ENCODE peak calls at places on chromosomes 7 and 10, in five cellular contexts. One of them, this sample, is unnamed.

GRCh38 chr10:125149278-125150047 is 10.9 kb downstream of the CTBP2 start:
- DNase-seq in CD4-positive, CD25-positive, alpha-beta regulatory T cell: no peak
- DNase-seq in MM.1S: no peak
- DNase-seq in aorta: peak; percentile 65
- DNase-seq in heart right ventricle: peak; percentile 66
- DNase-seq in this sample: no peak

GRCh38 chr7:116906391-116906790 is 44.0 kb downstream of the CAPZA2 start:
- DNase-seq in CD4-positive, CD25-positive, alpha-beta regulatory T cell: no peak
- DNase-seq in MM.1S: peak; percentile 21
- DNase-seq in aorta: no peak
- DNase-seq in heart right ventricle: no peak
- DNase-seq in this sample: no peak

GRCh38 chr10:5631936-5632335 is 34.5 kb downstream of the ASB13 start:
- DNase-seq in CD4-positive, CD25-positive, alpha-beta regulatory T cell: no peak
- DNase-seq in MM.1S: no peak
- DNase-seq in aorta: peak; percentile 56
- DNase-seq in heart right ventricle: no peak
- DNase-seq in this sample: no peak

GRCh38 chr7:28940741-28941385 is 17.3 kb downstream of the TRIL start:
- DNase-seq in CD4-positive, CD25-positive, alpha-beta regulatory T cell: no peak
- DNase-seq in MM.1S: no peak
- DNase-seq in aorta: no peak
- DNase-seq in heart right ventricle: no peak
- DNase-seq in this sample: no peak

GRCh38 chr10:9305018-9305655 is 1250.6 kb downstream of the GATA3 start:
- DNase-seq in CD4-positive, CD25-positive, alpha-beta regulatory T cell: peak; percentile 24
- DNase-seq in MM.1S: peak; percentile 34
- DNase-seq in aorta: no peak
- DNase-seq in heart right ventricle: no peak
- DNase-seq in this sample: peak; percentile 8

GRCh38 chr7:904847-905246 is 28.5 kb downstream of the GET4 start:
- DNase-seq in CD4-positive, CD25-positive, alpha-beta regulatory T cell: no peak
- DNase-seq in MM.1S: no peak
- DNase-seq in aorta: peak; percentile 74
- DNase-seq in heart right ventricle: no peak
- DNase-seq in this sample: no peak

GRCh38 chr10:11759347-11759746 is 17.2 kb downstream of the ECHDC3 start:
- DNase-seq in CD4-positive, CD25-positive, alpha-beta regulatory T cell: no peak
- DNase-seq in MM.1S: no peak
- DNase-seq in aorta: no peak
- DNase-seq in heart right ventricle: no peak
- DNase-seq in this sample: no peak

GRCh38 chr10:4725917-4726606 is 99.9 kb upstream of the AKR1E2 start:
- DNase-seq in CD4-positive, CD25-positive, alpha-beta regulatory T cell: no peak
- DNase-seq in MM.1S: no peak
- DNase-seq in aorta: no peak
- DNase-seq in heart right ventricle: no peak
- DNase-seq in this sample: no peak

GRCh38 chr10:48330269-48330668 is 23.8 kb downstream of the MAPK8 start:
- DNase-seq in CD4-positive, CD25-positive, alpha-beta regulatory T cell: peak; percentile 30
- DNase-seq in MM.1S: no peak
- DNase-seq in aorta: no peak
- DNase-seq in heart right ventricle: no peak
- DNase-seq in this sample: no peak

GRCh38 chr7:1646957-1647891 is 22.9 kb upstream of the ELFN1 start:
- DNase-seq in CD4-positive, CD25-positive, alpha-beta regulatory T cell: no peak
- DNase-seq in MM.1S: no peak
- DNase-seq in aorta: peak; percentile 84
- DNase-seq in heart right ventricle: peak; percentile 58
- DNase-seq in this sample: no peak

GRCh38 chr7:33558961-33559710 is 346.2 kb upstream of the BMPER start:
- DNase-seq in CD4-positive, CD25-positive, alpha-beta regulatory T cell: no peak
- DNase-seq in MM.1S: no peak
- DNase-seq in aorta: no peak
- DNase-seq in heart right ventricle: no peak
- DNase-seq in this sample: no peak

GRCh38 chr10:78960316-78960800 is 108.4 kb upstream of the ZMIZ1 start:
- DNase-seq in CD4-positive, CD25-positive, alpha-beta regulatory T cell: no peak
- DNase-seq in MM.1S: no peak
- DNase-seq in aorta: peak; percentile 91
- DNase-seq in heart right ventricle: peak; percentile 86
- DNase-seq in this sample: no peak

GRCh38 chr10:78864761-78865517 is 203.8 kb upstream of the ZMIZ1 start:
- DNase-seq in CD4-positive, CD25-positive, alpha-beta regulatory T cell: no peak
- DNase-seq in MM.1S: no peak
- DNase-seq in aorta: no peak
- DNase-seq in heart right ventricle: no peak
- DNase-seq in this sample: no peak

GRCh38 chr7:111756687-111757178 is 194.4 kb upstream of the IMMP2L start:
- DNase-seq in CD4-positive, CD25-positive, alpha-beta regulatory T cell: no peak
- DNase-seq in MM.1S: no peak
- DNase-seq in aorta: peak; percentile 80
- DNase-seq in heart right ventricle: peak; percentile 38
- DNase-seq in this sample: peak; percentile 28

GRCh38 chr7:92609921-92610518 is 19.8 kb upstream of the FAM133B start:
- DNase-seq in CD4-positive, CD25-positive, alpha-beta regulatory T cell: peak; percentile 31
- DNase-seq in MM.1S: peak; percentile 23
- DNase-seq in aorta: no peak
- DNase-seq in heart right ventricle: no peak
- DNase-seq in this sample: no peak

GRCh38 chr7:12674861-12675260 is 12.6 kb upstream of the ARL4A start:
- DNase-seq in CD4-positive, CD25-positive, alpha-beta regulatory T cell: peak; percentile 48
- DNase-seq in MM.1S: peak; percentile 76
- DNase-seq in aorta: no peak
- DNase-seq in heart right ventricle: peak; percentile 16
- DNase-seq in this sample: peak; percentile 52

GRCh38 chr7:137734221-137734620 is 112.6 kb downstream of the DGKI start:
- DNase-seq in CD4-positive, CD25-positive, alpha-beta regulatory T cell: no peak
- DNase-seq in MM.1S: no peak
- DNase-seq in aorta: no peak
- DNase-seq in heart right ventricle: no peak
- DNase-seq in this sample: no peak

GRCh38 chr7:77529279-77529678 is 7.8 kb upstream of the PTPN12 start:
- DNase-seq in CD4-positive, CD25-positive, alpha-beta regulatory T cell: no peak
- DNase-seq in MM.1S: no peak
- DNase-seq in aorta: no peak
- DNase-seq in heart right ventricle: no peak
- DNase-seq in this sample: no peak

GRCh38 chr7:36726806-36727503 is 2.7 kb upstream of the AOAH start:
- DNase-seq in CD4-positive, CD25-positive, alpha-beta regulatory T cell: no peak
- DNase-seq in MM.1S: no peak
- DNase-seq in aorta: no peak
- DNase-seq in heart right ventricle: no peak
- DNase-seq in this sample: no peak

GRCh38 chr10:94308866-94309265 is 53.9 kb downstream of the NOC3L start:
- DNase-seq in CD4-positive, CD25-positive, alpha-beta regulatory T cell: no peak
- DNase-seq in MM.1S: no peak
- DNase-seq in aorta: no peak
- DNase-seq in heart right ventricle: no peak
- DNase-seq in this sample: no peak

GRCh38 chr10:62960416-62960815 is 144.2 kb upstream of the EGR2 start:
- DNase-seq in CD4-positive, CD25-positive, alpha-beta regulatory T cell: no peak
- DNase-seq in MM.1S: no peak
- DNase-seq in aorta: no peak
- DNase-seq in heart right ventricle: no peak
- DNase-seq in this sample: no peak

GRCh38 chr7:158470336-158470735 is 117.3 kb downstream of the PTPRN2 start:
- DNase-seq in CD4-positive, CD25-positive, alpha-beta regulatory T cell: no peak
- DNase-seq in MM.1S: no peak
- DNase-seq in aorta: no peak
- DNase-seq in heart right ventricle: no peak
- DNase-seq in this sample: peak; percentile 54
- H3K9me3 ChIP-seq in CD4-positive, CD25-positive, alpha-beta regulatory T cell: no peaks in the 10 kb centered on the region
- H3K9me3 ChIP-seq in MM.1S: no peaks in the 10 kb centered on the region
- H3K9me3 ChIP-seq in aorta: peaks cover 1% of the 10 kb centered on the region
- H3K9me3 ChIP-seq in heart right ventricle: no peaks in the 10 kb centered on the region
- H3K9me3 ChIP-seq in this sample: no peaks in the 10 kb centered on the region

GRCh38 chr10:86294346-86295265 is 72.0 kb downstream of the GRID1 start:
- DNase-seq in CD4-positive, CD25-positive, alpha-beta regulatory T cell: no peak
- DNase-seq in MM.1S: no peak
- DNase-seq in aorta: no peak
- DNase-seq in heart right ventricle: no peak
- DNase-seq in this sample: no peak
- H3K4me1 ChIP-seq in CD4-positive, CD25-positive, alpha-beta regulatory T cell: no peaks in the 10 kb centered on the region
- H3K4me1 ChIP-seq in MM.1S: no peaks in the 10 kb centered on the region
- H3K4me1 ChIP-seq in aorta: no peaks in the 10 kb centered on the region
- H3K4me1 ChIP-seq in heart right ventricle: no peaks in the 10 kb centered on the region
- H3K4me1 ChIP-seq in this sample: no peaks in the 10 kb centered on the region

GRCh38 chr7:30911561-30911969 is at the start of gene AQP1:
- DNase-seq in CD4-positive, CD25-positive, alpha-beta regulatory T cell: no peak
- DNase-seq in MM.1S: no peak
- DNase-seq in aorta: peak; percentile 97
- DNase-seq in heart right ventricle: peak; percentile 92
- DNase-seq in this sample: no peak

GRCh38 chr7:30912454-30912985 is 867 bp downstream of the AQP1 start:
- DNase-seq in CD4-positive, CD25-positive, alpha-beta regulatory T cell: no peak
- DNase-seq in MM.1S: no peak
- DNase-seq in aorta: peak; percentile 44
- DNase-seq in heart right ventricle: no peak
- DNase-seq in this sample: no peak

GRCh38 chr7:30910369-30911073 is 1.1 kb upstream of the AQP1 start:
- DNase-seq in CD4-positive, CD25-positive, alpha-beta regulatory T cell: no peak
- DNase-seq in MM.1S: no peak
- DNase-seq in aorta: peak; percentile 67
- DNase-seq in heart right ventricle: no peak
- DNase-seq in this sample: no peak

GRCh38 chr7:30912021-30912420 is 368 bp downstream of the AQP1 start:
- DNase-seq in CD4-positive, CD25-positive, alpha-beta regulatory T cell: no peak
- DNase-seq in MM.1S: no peak
- DNase-seq in aorta: peak; percentile 62
- DNase-seq in heart right ventricle: no peak
- DNase-seq in this sample: no peak

DNA sequence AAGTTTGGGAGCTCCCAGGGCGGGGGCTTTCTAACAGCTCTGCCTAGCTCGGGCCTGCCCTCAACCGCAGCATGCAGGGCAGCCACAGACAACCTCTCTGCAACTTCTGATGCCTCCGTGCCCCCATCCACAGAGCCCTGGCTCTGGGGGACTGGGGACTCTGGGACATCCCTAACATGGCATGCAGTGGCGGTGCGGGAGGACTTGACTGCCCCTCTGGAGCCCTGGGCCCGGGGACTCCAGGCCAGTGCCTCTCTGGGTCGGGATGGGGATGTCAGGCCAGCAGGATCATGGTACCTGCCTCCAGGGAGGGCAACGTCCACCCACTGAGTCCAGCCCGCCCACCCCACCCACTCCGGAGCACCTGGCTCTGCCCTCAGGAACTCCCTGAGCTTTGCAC is 520 bp upstream of the AQP1 start:
- DNase-seq in CD4-positive, CD25-positive, alpha-beta regulatory T cell: no peak
- DNase-seq in MM.1S: no peak
- DNase-seq in aorta: peak; percentile 50
- DNase-seq in heart right ventricle: no peak
- DNase-seq in this sample: no peak
- H3K4me3 ChIP-seq in CD4-positive, CD25-positive, alpha-beta regulatory T cell: no peak overlapping the region
- H3K4me3 ChIP-seq in MM.1S: no peak overlapping the region
- H3K4me3 ChIP-seq in aorta: no peak overlapping the region
- H3K4me3 ChIP-seq in heart right ventricle: peak overlapping the region; percentile 62
- H3K4me3 ChIP-seq in this sample: no peak overlapping the region

GRCh38 chr10:10516731-10517130 is 500.9 kb upstream of the CELF2 start:
- DNase-seq in CD4-positive, CD25-positive, alpha-beta regulatory T cell: no peak
- DNase-seq in MM.1S: no peak
- DNase-seq in aorta: no peak
- DNase-seq in heart right ventricle: no peak
- DNase-seq in this sample: no peak

GRCh38 chr10:10517866-10518265 is 499.8 kb upstream of the CELF2 start:
- DNase-seq in CD4-positive, CD25-positive, alpha-beta regulatory T cell: no peak
- DNase-seq in MM.1S: no peak
- DNase-seq in aorta: no peak
- DNase-seq in heart right ventricle: no peak
- DNase-seq in this sample: no peak

GRCh38 chr10:10520391-10521385 is 497.0 kb upstream of the CELF2 start:
- DNase-seq in CD4-positive, CD25-positive, alpha-beta regulatory T cell: no peak
- DNase-seq in MM.1S: peak; percentile 37
- DNase-seq in aorta: no peak
- DNase-seq in heart right ventricle: no peak
- DNase-seq in this sample: no peak

GRCh38 chr10:10515479-10516204 is 502.0 kb upstream of the CELF2 start:
- DNase-seq in CD4-positive, CD25-positive, alpha-beta regulatory T cell: no peak
- DNase-seq in MM.1S: no peak
- DNase-seq in aorta: no peak
- DNase-seq in heart right ventricle: no peak
- DNase-seq in this sample: no peak

GRCh38 chr10:10519674-10520073 is 498.0 kb upstream of the CELF2 start:
- DNase-seq in CD4-positive, CD25-positive, alpha-beta regulatory T cell: no peak
- DNase-seq in MM.1S: no peak
- DNase-seq in aorta: no peak
- DNase-seq in heart right ventricle: no peak
- DNase-seq in this sample: no peak
- H3K9me3 ChIP-seq in CD4-positive, CD25-positive, alpha-beta regulatory T cell: no peaks in the 10 kb centered on the region
- H3K9me3 ChIP-seq in MM.1S: no peaks in the 10 kb centered on the region
- H3K9me3 ChIP-seq in aorta: no peaks in the 10 kb centered on the region
- H3K9me3 ChIP-seq in heart right ventricle: no peaks in the 10 kb centered on the region
- H3K9me3 ChIP-seq in this sample: no peaks in the 10 kb centered on the region

DNA sequence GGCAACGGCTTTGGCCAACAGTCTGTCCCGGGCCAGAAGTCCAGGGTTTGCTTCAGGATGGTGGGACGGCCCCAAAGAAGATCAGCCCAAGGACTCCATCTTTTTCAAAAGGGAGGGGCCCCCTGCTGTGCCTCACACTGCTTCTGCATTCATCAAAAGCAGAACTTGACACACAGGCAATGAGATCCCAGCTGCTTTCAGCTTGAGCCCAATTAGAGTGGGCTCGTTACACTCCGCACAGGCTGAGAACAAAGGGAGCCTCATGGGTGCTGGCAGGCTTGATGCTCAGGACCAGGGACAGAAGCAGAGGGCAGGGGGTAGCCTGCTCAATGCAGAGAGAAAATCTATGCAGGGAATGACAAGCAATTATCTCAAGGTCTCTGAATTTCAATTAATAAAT is 45.5 kb downstream of the VOPP1 start:
- DNase-seq in CD4-positive, CD25-positive, alpha-beta regulatory T cell: no peak
- DNase-seq in MM.1S: no peak
- DNase-seq in aorta: no peak
- DNase-seq in heart right ventricle: no peak
- DNase-seq in this sample: peak; percentile 78
- H3K4me1 ChIP-seq in CD4-positive, CD25-positive, alpha-beta regulatory T cell: peaks cover 59% of the 10 kb centered on the region
- H3K4me1 ChIP-seq in MM.1S: peaks cover 59% of the 10 kb centered on the region
- H3K4me1 ChIP-seq in aorta: no peaks in the 10 kb centered on the region
- H3K4me1 ChIP-seq in heart right ventricle: peaks cover 43% of the 10 kb centered on the region
- H3K4me1 ChIP-seq in this sample: peaks cover 10% of the 10 kb centered on the region

GRCh38 chr7:38694326-38694725 is 63.2 kb upstream of the AMPH start:
- DNase-seq in CD4-positive, CD25-positive, alpha-beta regulatory T cell: no peak
- DNase-seq in MM.1S: peak; percentile 11
- DNase-seq in aorta: no peak
- DNase-seq in heart right ventricle: no peak
- DNase-seq in this sample: no peak
- H3K4me3 ChIP-seq in CD4-positive, CD25-positive, alpha-beta regulatory T cell: no peak overlapping the region
- H3K4me3 ChIP-seq in MM.1S: no peak overlapping the region
- H3K4me3 ChIP-seq in aorta: no peak overlapping the region
- H3K4me3 ChIP-seq in heart right ventricle: no peak overlapping the region
- H3K4me3 ChIP-seq in this sample: no peak overlapping the region